ENCODE peak calls at places on chromosome 19, in five cellular contexts. One of them, this sample, is unnamed.
A peak's percentile ranks its signal among the peaks of the same experiment; 100 is the strongest.

GRCh38 chr19:18649371-18650047 is 12.7 kb downstream of the KLHL26 start:
- DNase-seq in transverse colon: peak; percentile 51
- DNase-seq in Peyer's patch: no peak
- DNase-seq in naive thymus-derived CD4-positive, alpha-beta T cell: no peak
- DNase-seq in PC-3: no peak
- DNase-seq in this sample: peak; percentile 68

GRCh38 chr19:12647490-12648071 is 19.0 kb downstream of the MAN2B1 start:
- DNase-seq in transverse colon: peak; percentile 83
- DNase-seq in Peyer's patch: peak; percentile 89
- DNase-seq in naive thymus-derived CD4-positive, alpha-beta T cell: no peak
- DNase-seq in PC-3: no peak
- DNase-seq in this sample: peak; percentile 90

GRCh38 chr19:50325310-50326100 is 3.7 kb downstream of the KCNC3 start:
- DNase-seq in transverse colon: peak; percentile 62
- DNase-seq in Peyer's patch: peak; percentile 81
- DNase-seq in naive thymus-derived CD4-positive, alpha-beta T cell: peak; percentile 60
- DNase-seq in PC-3: peak; percentile 87
- DNase-seq in this sample: peak; percentile 84

GRCh38 chr19:46624958-46625661 is at the start of gene PTGIR:
- DNase-seq in transverse colon: peak; percentile 52
- DNase-seq in Peyer's patch: no peak
- DNase-seq in naive thymus-derived CD4-positive, alpha-beta T cell: no peak
- DNase-seq in PC-3: no peak
- DNase-seq in this sample: peak; percentile 46

GRCh38 chr19:5339470-5339949 is 1.1 kb downstream of the PTPRS start:
- DNase-seq in transverse colon: no peak
- DNase-seq in Peyer's patch: no peak
- DNase-seq in naive thymus-derived CD4-positive, alpha-beta T cell: no peak
- DNase-seq in PC-3: no peak
- DNase-seq in this sample: no peak

GRCh38 chr19:30718014-30718413 is 345.8 kb downstream of the ZNF536 start:
- DNase-seq in transverse colon: no peak
- DNase-seq in Peyer's patch: no peak
- DNase-seq in naive thymus-derived CD4-positive, alpha-beta T cell: no peak
- DNase-seq in PC-3: no peak
- DNase-seq in this sample: no peak

GRCh38 chr19:2488942-2489731 is 13.2 kb downstream of the GADD45B start:
- DNase-seq in transverse colon: peak; percentile 73
- DNase-seq in Peyer's patch: peak; percentile 78
- DNase-seq in naive thymus-derived CD4-positive, alpha-beta T cell: no peak
- DNase-seq in PC-3: peak; percentile 54
- DNase-seq in this sample: peak; percentile 81

GRCh38 chr19:31223805-31224534 is 125.3 kb downstream of the TSHZ3 start:
- DNase-seq in transverse colon: no peak
- DNase-seq in Peyer's patch: no peak
- DNase-seq in naive thymus-derived CD4-positive, alpha-beta T cell: no peak
- DNase-seq in PC-3: no peak
- DNase-seq in this sample: no peak

GRCh38 chr19:3186891-3187661 is 1.3 kb downstream of the NCLN start:
- DNase-seq in transverse colon: peak; percentile 27
- DNase-seq in Peyer's patch: no peak
- DNase-seq in naive thymus-derived CD4-positive, alpha-beta T cell: no peak
- DNase-seq in PC-3: peak; percentile 8
- DNase-seq in this sample: peak; percentile 51

GRCh38 chr19:1799695-1800342 is 12.3 kb downstream of the ATP8B3 start:
- DNase-seq in transverse colon: no peak
- DNase-seq in Peyer's patch: no peak
- DNase-seq in naive thymus-derived CD4-positive, alpha-beta T cell: no peak
- DNase-seq in PC-3: no peak
- DNase-seq in this sample: no peak

GRCh38 chr19:3275068-3275582 is 50.7 kb downstream of the CELF5 start:
- DNase-seq in transverse colon: no peak
- DNase-seq in Peyer's patch: no peak
- DNase-seq in naive thymus-derived CD4-positive, alpha-beta T cell: peak; percentile 46
- DNase-seq in PC-3: peak; percentile 10
- DNase-seq in this sample: no peak

GRCh38 chr19:52896431-52897148 is 845 bp downstream of the ZNF320 start:
- DNase-seq in transverse colon: peak; percentile 73
- DNase-seq in Peyer's patch: peak; percentile 58
- DNase-seq in naive thymus-derived CD4-positive, alpha-beta T cell: no peak
- DNase-seq in PC-3: peak; percentile 50
- DNase-seq in this sample: peak; percentile 85

GRCh38 chr19:54485846-54486245 is 12.8 kb upstream of the CDC42EP5 start:
- DNase-seq in transverse colon: no peak
- DNase-seq in Peyer's patch: no peak
- DNase-seq in naive thymus-derived CD4-positive, alpha-beta T cell: no peak
- DNase-seq in PC-3: no peak
- DNase-seq in this sample: no peak

GRCh38 chr19:35959040-35959967 is 23.1 kb downstream of the LRFN3 start:
- DNase-seq in transverse colon: peak; percentile 56
- DNase-seq in Peyer's patch: no peak
- DNase-seq in naive thymus-derived CD4-positive, alpha-beta T cell: peak; percentile 77
- DNase-seq in PC-3: no peak
- DNase-seq in this sample: peak; percentile 36

GRCh38 chr19:18419195-18419698 is at the start of gene SSBP4:
- DNase-seq in transverse colon: peak; percentile 75
- DNase-seq in Peyer's patch: peak; percentile 83
- DNase-seq in naive thymus-derived CD4-positive, alpha-beta T cell: peak; percentile 65
- DNase-seq in PC-3: peak; percentile 85
- DNase-seq in this sample: peak; percentile 69

GRCh38 chr19:1905863-1906375 is 720 bp downstream of the ADAT3 start:
- DNase-seq in transverse colon: no peak
- DNase-seq in Peyer's patch: no peak
- DNase-seq in naive thymus-derived CD4-positive, alpha-beta T cell: no peak
- DNase-seq in PC-3: no peak
- DNase-seq in this sample: no peak

GRCh38 chr19:16795731-16796130 is 33.5 kb upstream of the SIN3B start:
- DNase-seq in transverse colon: no peak
- DNase-seq in Peyer's patch: no peak
- DNase-seq in naive thymus-derived CD4-positive, alpha-beta T cell: no peak
- DNase-seq in PC-3: no peak
- DNase-seq in this sample: no peak

GRCh38 chr19:51263808-51264207 is 12.9 kb downstream of the SIGLECL1 start:
- DNase-seq in transverse colon: no peak
- DNase-seq in Peyer's patch: no peak
- DNase-seq in naive thymus-derived CD4-positive, alpha-beta T cell: no peak
- DNase-seq in PC-3: no peak
- DNase-seq in this sample: no peak

GRCh38 chr19:19530423-19530804 is 1.7 kb downstream of the YJEFN3 start:
- DNase-seq in transverse colon: no peak
- DNase-seq in Peyer's patch: no peak
- DNase-seq in naive thymus-derived CD4-positive, alpha-beta T cell: no peak
- DNase-seq in PC-3: no peak
- DNase-seq in this sample: no peak

GRCh38 chr19:31562916-31563626 is 213.8 kb upstream of the TSHZ3 start:
- DNase-seq in transverse colon: no peak
- DNase-seq in Peyer's patch: no peak
- DNase-seq in naive thymus-derived CD4-positive, alpha-beta T cell: no peak
- DNase-seq in PC-3: no peak
- DNase-seq in this sample: no peak

GRCh38 chr19:13195678-13196077 is 45.5 kb downstream of the IER2 start:
- DNase-seq in transverse colon: peak; percentile 85
- DNase-seq in Peyer's patch: peak; percentile 84
- DNase-seq in naive thymus-derived CD4-positive, alpha-beta T cell: no peak
- DNase-seq in PC-3: no peak
- DNase-seq in this sample: peak; percentile 82

GRCh38 chr19:13156968-13157882 is 7.0 kb downstream of the IER2 start:
- DNase-seq in transverse colon: peak; percentile 35
- DNase-seq in Peyer's patch: no peak
- DNase-seq in naive thymus-derived CD4-positive, alpha-beta T cell: peak; percentile 41
- DNase-seq in PC-3: peak; percentile 36
- DNase-seq in this sample: no peak

GRCh38 chr19:28213476-28214082 is 999.4 kb downstream of the UQCRFS1 start:
- DNase-seq in transverse colon: no peak
- DNase-seq in Peyer's patch: no peak
- DNase-seq in naive thymus-derived CD4-positive, alpha-beta T cell: no peak
- DNase-seq in PC-3: no peak
- DNase-seq in this sample: no peak

GRCh38 chr19:41691268-41691970 is 3.3 kb upstream of the CEACAM7 start:
- DNase-seq in transverse colon: peak; percentile 62
- DNase-seq in Peyer's patch: peak; percentile 52
- DNase-seq in naive thymus-derived CD4-positive, alpha-beta T cell: no peak
- DNase-seq in PC-3: peak; percentile 27
- DNase-seq in this sample: no peak

GRCh38 chr19:23908165-23908564 is 6.5 kb upstream of the ZNF726 start:
- DNase-seq in transverse colon: no peak
- DNase-seq in Peyer's patch: no peak
- DNase-seq in naive thymus-derived CD4-positive, alpha-beta T cell: no peak
- DNase-seq in PC-3: no peak
- DNase-seq in this sample: no peak

GRCh38 chr19:41426952-41427646 is at the start of gene B3GNT8:
- DNase-seq in transverse colon: peak; percentile 94
- DNase-seq in Peyer's patch: peak; percentile 95
- DNase-seq in naive thymus-derived CD4-positive, alpha-beta T cell: peak; percentile 40
- DNase-seq in PC-3: no peak
- DNase-seq in this sample: peak; percentile 94

GRCh38 chr19:51375504-51376221 is 3.2 kb upstream of the NKG7 start:
- DNase-seq in transverse colon: no peak
- DNase-seq in Peyer's patch: no peak
- DNase-seq in naive thymus-derived CD4-positive, alpha-beta T cell: no peak
- DNase-seq in PC-3: no peak
- DNase-seq in this sample: no peak

GRCh38 chr19:24002256-24002945 is 84.6 kb upstream of the ZNF254 start:
- DNase-seq in transverse colon: no peak
- DNase-seq in Peyer's patch: no peak
- DNase-seq in naive thymus-derived CD4-positive, alpha-beta T cell: no peak
- DNase-seq in PC-3: no peak
- DNase-seq in this sample: no peak

GRCh38 chr19:18317998-18318800 is 4.7 kb downstream of the LSM4 start:
- DNase-seq in transverse colon: peak; percentile 49
- DNase-seq in Peyer's patch: peak; percentile 76
- DNase-seq in naive thymus-derived CD4-positive, alpha-beta T cell: peak; percentile 37
- DNase-seq in PC-3: no peak
- DNase-seq in this sample: peak; percentile 79

GRCh38 chr19:54063350-54064078 is at the start of gene VSTM1:
- DNase-seq in transverse colon: no peak
- DNase-seq in Peyer's patch: no peak
- DNase-seq in naive thymus-derived CD4-positive, alpha-beta T cell: no peak
- DNase-seq in PC-3: no peak
- DNase-seq in this sample: no peak

GRCh38 chr19:19538077-19538764 is at the start of gene CILP2:
- DNase-seq in transverse colon: peak; percentile 41
- DNase-seq in Peyer's patch: no peak
- DNase-seq in naive thymus-derived CD4-positive, alpha-beta T cell: peak; percentile 37
- DNase-seq in PC-3: peak; percentile 28
- DNase-seq in this sample: peak; percentile 65

GRCh38 chr19:1173160-1173844 is 766 bp downstream of the SBNO2 start:
- DNase-seq in transverse colon: no peak
- DNase-seq in Peyer's patch: no peak
- DNase-seq in naive thymus-derived CD4-positive, alpha-beta T cell: no peak
- DNase-seq in PC-3: no peak
- DNase-seq in this sample: peak; percentile 76

GRCh38 chr19:55640043-55640576 is 692 bp upstream of the ZNF580 start:
- DNase-seq in transverse colon: peak; percentile 73
- DNase-seq in Peyer's patch: peak; percentile 77
- DNase-seq in naive thymus-derived CD4-positive, alpha-beta T cell: peak; percentile 74
- DNase-seq in PC-3: no peak
- DNase-seq in this sample: peak; percentile 73
- H3K4me1 ChIP-seq in transverse colon: peaks cover 56% of the 10 kb centered on the region
- H3K4me1 ChIP-seq in Peyer's patch: peaks cover 9% of the 10 kb centered on the region
- H3K4me1 ChIP-seq in naive thymus-derived CD4-positive, alpha-beta T cell: peaks cover 43% of the 10 kb centered on the region
- H3K4me1 ChIP-seq in PC-3: peaks cover 41% of the 10 kb centered on the region
- H3K4me1 ChIP-seq in this sample: peaks cover 43% of the 10 kb centered on the region

GRCh38 chr19:44847144-44848035 is 1.3 kb downstream of the NECTIN2 start:
- DNase-seq in transverse colon: peak; percentile 84
- DNase-seq in Peyer's patch: peak; percentile 89
- DNase-seq in naive thymus-derived CD4-positive, alpha-beta T cell: no peak
- DNase-seq in PC-3: peak; percentile 62
- DNase-seq in this sample: peak; percentile 86
- H3K9me3 ChIP-seq in transverse colon: no peaks in the 10 kb centered on the region
- H3K9me3 ChIP-seq in Peyer's patch: no peaks in the 10 kb centered on the region
- H3K9me3 ChIP-seq in naive thymus-derived CD4-positive, alpha-beta T cell: no peaks in the 10 kb centered on the region
- H3K9me3 ChIP-seq in PC-3: no peaks in the 10 kb centered on the region
- H3K9me3 ChIP-seq in this sample: no peaks in the 10 kb centered on the region

GRCh38 chr19:11364296-11364904 is 9.2 kb downstream of the PLPPR2 start:
- DNase-seq in transverse colon: no peak
- DNase-seq in Peyer's patch: no peak
- DNase-seq in naive thymus-derived CD4-positive, alpha-beta T cell: peak; percentile 3
- DNase-seq in PC-3: no peak
- DNase-seq in this sample: no peak
- H3K36me3 ChIP-seq in transverse colon: peaks cover 5% of the 10 kb centered on the region
- H3K36me3 ChIP-seq in Peyer's patch: no peaks in the 10 kb centered on the region
- H3K36me3 ChIP-seq in naive thymus-derived CD4-positive, alpha-beta T cell: peaks cover 40% of the 10 kb centered on the region
- H3K36me3 ChIP-seq in PC-3: peaks cover 3% of the 10 kb centered on the region
- H3K36me3 ChIP-seq in this sample: no peaks in the 10 kb centered on the region

DNA sequence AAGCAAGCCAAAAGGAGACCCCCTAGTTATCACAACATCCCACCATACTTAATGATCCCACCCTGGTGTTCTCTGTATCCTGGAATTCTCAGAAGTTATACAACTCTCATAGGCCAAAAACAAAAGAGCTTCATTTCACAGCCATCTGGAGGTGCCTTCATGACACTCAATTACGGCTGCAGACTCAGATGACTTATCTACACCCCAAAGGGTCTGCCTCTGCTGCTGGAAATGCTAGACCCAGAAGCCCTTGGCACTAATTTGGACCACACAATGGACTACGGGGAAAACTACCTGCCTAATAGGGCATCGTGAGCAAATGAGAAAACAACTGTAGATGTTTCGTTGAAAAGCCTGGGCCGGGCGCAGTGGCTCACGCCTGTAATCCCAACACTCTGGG is 40.2 kb downstream of the BRD4 start:
- DNase-seq in transverse colon: no peak
- DNase-seq in Peyer's patch: no peak
- DNase-seq in naive thymus-derived CD4-positive, alpha-beta T cell: no peak
- DNase-seq in PC-3: no peak
- DNase-seq in this sample: no peak
- H3K4me1 ChIP-seq in transverse colon: peaks cover 70% of the 10 kb centered on the region
- H3K4me1 ChIP-seq in Peyer's patch: no peaks in the 10 kb centered on the region
- H3K4me1 ChIP-seq in naive thymus-derived CD4-positive, alpha-beta T cell: peaks cover 89% of the 10 kb centered on the region
- H3K4me1 ChIP-seq in PC-3: peaks cover 10% of the 10 kb centered on the region
- H3K4me1 ChIP-seq in this sample: peaks cover 67% of the 10 kb centered on the region

DNA sequence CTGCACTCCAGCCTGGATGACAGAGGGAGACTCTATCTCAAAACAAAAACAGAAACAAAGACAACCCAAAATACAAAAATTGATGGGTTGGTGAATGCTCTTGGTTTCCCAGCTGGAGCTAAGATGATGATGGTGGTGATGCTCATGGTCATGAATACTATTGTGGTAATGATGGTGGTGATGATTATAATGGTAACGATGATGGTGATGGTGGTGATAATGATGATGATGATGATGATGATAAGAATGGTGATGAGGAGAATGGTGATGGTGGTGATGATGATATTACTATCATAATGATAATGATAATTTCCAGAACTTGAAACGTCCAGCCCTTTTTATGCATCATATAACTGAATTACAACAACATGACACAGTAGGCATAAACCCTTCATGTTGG is 40.1 kb downstream of the VAV1 start:
- DNase-seq in transverse colon: no peak
- DNase-seq in Peyer's patch: no peak
- DNase-seq in naive thymus-derived CD4-positive, alpha-beta T cell: no peak
- DNase-seq in PC-3: no peak
- DNase-seq in this sample: no peak
- H3K9me3 ChIP-seq in transverse colon: no peaks in the 10 kb centered on the region
- H3K9me3 ChIP-seq in Peyer's patch: no peaks in the 10 kb centered on the region
- H3K9me3 ChIP-seq in naive thymus-derived CD4-positive, alpha-beta T cell: no peaks in the 10 kb centered on the region
- H3K9me3 ChIP-seq in PC-3: no peaks in the 10 kb centered on the region
- H3K9me3 ChIP-seq in this sample: no peaks in the 10 kb centered on the region